ENCODE peak calls at places on chromosomes 7 and 10, in six cellular contexts. Y is left ventricle myocardium inferior, V is A549, U is endothelial cell of umbilical vein, P is astrocyte of the cerebellum, F is upper lobe of left lung. M is an unnamed sample.

GRCh38 chr10:7608001-7608400 is 58.8 kb downstream of the ITIH5 start:
- DNase-seq in P (no peak), V (no peak), U (no peak), F (no peak), Y (no peak), M (no peak)

GRCh38 chr7:54014765-54015164 is 527.4 kb upstream of the VSTM2A start:
- DNase-seq in F (no peak), U (no peak), V (no peak), Y (no peak), P (no peak), M (no peak)

GRCh38 chr10:90204131-90204955 is 503.0 kb downstream of the KIF20B start:
- DNase-seq in F (no peak), Y (no peak), P (no peak), U (no peak), V (no peak), M (no peak)

GRCh38 chr7:7820939-7821338 is 102.5 kb upstream of the RPA3 start:
- DNase-seq in V (no peak), Y (no peak), U (peak), F (no peak), P (no peak), M (no peak)

GRCh38 chr7:9488555-9488954 is 1055.1 kb downstream of the NXPH1 start:
- DNase-seq in Y (no peak), U (peak), P (peak), F (no peak), V (no peak), M (no peak)

GRCh38 chr7:138713191-138713590 is 12.0 kb upstream of the SVOPL start:
- DNase-seq in U (no peak), Y (no peak), F (no peak), P (no peak), V (no peak), M (no peak)

GRCh38 chr7:8042796-8043535 is 74.4 kb downstream of the GLCCI1 start:
- DNase-seq in V (no peak), U (no peak), F (no peak), Y (no peak), P (peak), M (no peak)

GRCh38 chr10:90871761-90872647 is at the start of gene RPP30:
- DNase-seq in V (peak), F (peak), Y (peak), P (peak), U (peak), M (peak)

GRCh38 chr10:51700228-51700835 is 937 bp upstream of the CSTF2T start:
- DNase-seq in F (peak), V (no peak), U (no peak), P (no peak), Y (no peak), M (no peak)

GRCh38 chr10:31757831-31758230 is 170.8 kb downstream of the ARHGAP12 start:
- DNase-seq in V (no peak), P (no peak), U (no peak), F (no peak), Y (no peak), M (no peak)

GRCh38 chr10:117541909-117542705 is 439 bp upstream of the EMX2 start:
- DNase-seq in F (no peak), V (peak), P (peak), Y (no peak), U (no peak), M (no peak)

GRCh38 chr10:117543999-117544728 is 1.6 kb downstream of the EMX2 start:
- DNase-seq in V (no peak), U (no peak), Y (no peak), P (no peak), F (no peak), M (no peak)

GRCh38 chr10:117544729-117545140 is 2.2 kb downstream of the EMX2 start:
- DNase-seq in P (no peak), U (no peak), V (no peak), F (no peak), Y (no peak), M (no peak)

GRCh38 chr10:117542706-117543244 is at the start of gene EMX2:
- DNase-seq in F (no peak), Y (no peak), V (no peak), P (no peak), U (no peak), M (no peak)

GRCh38 chr10:117543245-117543998 is 876 bp downstream of the EMX2 start:
- DNase-seq in V (no peak), F (no peak), P (no peak), Y (no peak), U (no peak), M (no peak)
- H3K4me3 ChIP-seq in V (peak), F (no peak), P (peak), Y (peak), U (no peak), M (peak)

GRCh38 chr7:45076946-45077345 is 11.8 kb downstream of the NACAD start:
- DNase-seq in Y (no peak), V (no peak), U (no peak), P (no peak), F (no peak), M (no peak)

GRCh38 chr7:45075871-45076796 is 12.6 kb downstream of the NACAD start:
- DNase-seq in U (no peak), V (no peak), F (no peak), Y (no peak), P (no peak), M (no peak)

GRCh38 chr7:45080265-45080957 is 8.4 kb downstream of the NACAD start:
- DNase-seq in U (no peak), V (peak), F (no peak), P (no peak), Y (no peak), M (no peak)

GRCh38 chr7:45077579-45077978 is 11.2 kb downstream of the NACAD start:
- DNase-seq in U (no peak), Y (no peak), P (no peak), F (no peak), V (no peak), M (no peak)

DNA sequence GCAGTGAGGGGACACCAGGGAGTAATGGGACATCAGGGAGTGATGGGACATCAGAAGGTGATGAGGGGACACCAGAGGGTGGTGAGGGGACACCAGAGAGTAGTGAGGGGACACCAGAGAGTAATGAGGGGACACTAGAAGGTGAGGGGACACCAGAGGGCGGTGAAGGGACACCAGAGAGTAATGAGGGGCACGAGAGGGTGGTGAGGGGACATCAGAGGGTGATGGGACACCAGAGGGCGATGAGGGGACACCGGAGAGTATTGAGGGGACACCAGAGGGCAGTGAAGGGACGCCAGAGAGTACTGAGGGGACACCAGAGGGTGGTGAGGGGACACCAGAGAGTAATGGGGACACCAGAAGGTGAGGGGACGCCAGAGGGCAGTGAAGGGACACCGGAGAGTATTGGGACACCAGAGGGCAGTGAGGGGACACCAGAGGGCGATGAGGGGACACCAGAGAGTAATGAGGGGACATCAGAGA is 10.5 kb downstream of the NACAD start:
- DNase-seq in Y (no peak), V (no peak), U (no peak), P (no peak), F (no peak), M (no peak)
- TF ChIP-seq CTCF in Y (no peak), V (no peak), U (no peak), P (no peak), F (no peak), M (no peak)

DNA sequence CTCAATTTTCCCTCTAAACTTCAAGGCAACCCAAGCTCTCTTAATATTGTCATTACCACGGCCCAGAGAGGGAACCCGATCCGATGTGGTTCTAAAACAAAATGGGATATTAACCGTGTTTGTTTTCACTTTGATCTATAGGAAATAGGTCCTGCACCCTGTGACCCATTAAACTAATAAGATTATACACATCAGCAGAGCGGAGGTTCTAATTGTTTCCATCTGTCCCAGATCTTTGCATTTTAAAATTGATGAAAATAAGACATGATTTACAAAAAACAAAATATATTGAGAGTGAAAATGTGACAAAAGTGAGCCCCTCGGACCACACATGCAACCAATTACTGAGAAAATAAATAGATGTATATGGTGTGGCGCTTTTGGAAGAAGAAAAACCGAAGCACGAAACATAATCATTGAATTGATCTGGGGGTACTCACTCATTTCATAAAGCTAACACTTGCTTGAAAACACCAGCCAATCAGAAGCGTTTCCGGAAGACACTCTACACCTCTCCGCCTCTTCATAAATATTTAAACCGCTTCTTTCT is 290.2 kb upstream of the NFE2L3 start:
- DNase-seq in U (no peak), V (no peak), F (no peak), Y (no peak), P (no peak), M (no peak)
- H3K4me3 ChIP-seq in U (peak), V (peak), F (no peak), Y (peak), P (no peak), M (no peak)

DNA sequence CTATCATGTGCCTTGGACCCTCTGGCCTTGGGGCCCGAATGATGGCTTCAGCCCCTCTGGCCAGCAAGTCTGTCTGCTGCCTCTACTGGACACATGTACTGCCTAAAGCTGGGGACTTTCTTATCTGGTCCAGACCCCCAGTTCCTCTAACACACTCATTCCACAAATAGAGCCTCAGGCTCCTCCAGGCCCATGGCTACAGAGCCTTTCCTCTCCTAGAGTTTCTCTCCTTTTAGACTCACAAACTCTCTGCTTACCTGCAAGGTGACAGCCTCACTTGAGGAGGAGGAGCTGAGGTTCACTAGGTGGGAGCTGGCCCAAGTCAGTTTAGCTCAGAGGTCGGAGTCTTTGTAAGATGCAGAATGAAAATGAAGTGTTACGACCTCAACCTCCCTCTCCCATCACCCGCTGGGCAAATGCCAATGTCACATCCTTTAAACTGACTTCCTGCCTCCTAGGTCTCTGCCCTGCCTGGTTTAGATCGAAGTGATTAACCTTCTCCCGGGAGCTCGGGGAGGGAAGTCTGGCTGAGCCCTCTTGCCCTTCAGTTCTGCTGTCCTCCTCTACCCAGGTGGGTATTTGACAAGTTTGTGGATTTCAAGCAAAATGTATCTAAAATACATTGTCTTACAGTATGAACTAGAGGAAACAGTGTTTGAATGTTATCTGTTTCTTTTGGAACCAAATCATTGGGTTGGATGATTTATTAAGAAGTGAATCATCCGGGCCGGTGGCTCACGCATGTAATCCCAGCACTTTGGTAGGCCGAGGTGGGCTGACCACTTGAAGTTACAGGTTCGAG is 71.8 kb upstream of the TNS3 start:
- DNase-seq in P (no peak), Y (no peak), U (peak), F (no peak), V (peak), M (no peak)
- TF ChIP-seq CTCF in P (peak), Y (no peak), U (no peak), F (no peak), V (no peak), M (no peak)

DNA sequence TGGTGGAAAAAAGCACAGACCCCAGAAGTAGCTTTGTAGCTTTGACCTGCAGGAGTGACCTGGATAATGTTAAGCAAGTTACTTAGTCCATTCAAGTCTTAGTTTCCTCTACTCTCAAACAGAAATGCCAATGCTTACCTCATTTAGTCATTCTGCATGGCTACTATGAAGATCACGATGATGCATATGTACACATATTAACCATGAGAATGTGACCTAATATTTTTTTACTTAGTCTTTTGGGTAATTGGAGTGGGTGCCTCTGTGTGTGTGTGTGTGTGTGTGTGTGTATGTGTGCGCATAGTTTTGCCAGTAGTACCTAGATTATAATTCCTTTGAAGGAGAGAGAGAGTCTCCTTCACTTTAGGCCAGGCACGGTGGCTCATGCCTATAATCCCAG is 95.8 kb downstream of the NRP1 start:
- DNase-seq in U (no peak), Y (no peak), F (no peak), V (peak), P (no peak), M (no peak)
- H3K4me3 ChIP-seq in U (no peak), Y (no peak), F (no peak), V (peak), P (no peak), M (no peak)

DNA sequence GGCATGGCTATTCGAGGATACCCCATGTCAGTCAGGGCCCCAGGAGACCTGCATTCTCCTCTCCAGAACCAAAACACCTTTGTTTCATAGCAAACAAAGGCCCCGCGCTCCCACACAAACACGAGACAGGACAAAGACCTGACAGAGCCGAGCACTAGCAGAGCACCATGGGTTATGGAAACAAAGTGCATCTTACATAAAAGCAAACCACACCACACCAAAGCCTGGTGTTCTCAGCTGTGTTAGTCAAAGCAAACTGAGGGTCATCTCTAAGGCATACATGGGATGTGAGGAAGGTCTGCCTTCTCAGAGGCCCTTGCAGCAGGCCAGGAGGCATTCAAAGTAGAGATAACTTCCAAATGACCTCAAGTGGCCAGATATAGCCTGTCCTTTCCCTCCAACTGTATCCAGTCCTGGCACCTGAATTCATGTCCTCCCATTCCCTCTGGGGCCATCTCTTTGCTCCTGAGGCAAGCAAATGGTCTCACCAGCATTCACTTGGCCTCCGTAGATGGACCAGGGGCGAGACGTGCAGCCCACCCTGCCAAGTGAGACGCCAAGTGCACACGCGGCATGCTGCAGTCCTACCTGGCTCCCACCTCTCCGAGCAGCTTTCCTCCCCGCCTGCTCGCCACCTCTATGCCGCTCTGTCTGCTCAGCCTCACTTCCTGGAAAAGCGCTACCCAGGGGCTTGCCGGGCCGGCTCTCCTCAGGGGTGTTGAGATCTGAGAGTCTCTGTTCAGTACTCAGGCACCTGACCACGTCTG is 45.3 kb upstream of the PDLIM1 start:
- DNase-seq in F (no peak), U (no peak), Y (no peak), V (no peak), P (no peak), M (no peak)
- TF ChIP-seq CTCF in F (no peak), U (no peak), Y (no peak), V (no peak), P (no peak), M (no peak)

GRCh38 chr7:150450491-150450992 is at the start of gene GIMAP8:
- DNase-seq in V (no peak), Y (peak), F (peak), U (peak), P (no peak), M (peak)
- H3K4me3 ChIP-seq in V (no peak), Y (peak), F (peak), U (peak), P (no peak), M (peak)

DNA sequence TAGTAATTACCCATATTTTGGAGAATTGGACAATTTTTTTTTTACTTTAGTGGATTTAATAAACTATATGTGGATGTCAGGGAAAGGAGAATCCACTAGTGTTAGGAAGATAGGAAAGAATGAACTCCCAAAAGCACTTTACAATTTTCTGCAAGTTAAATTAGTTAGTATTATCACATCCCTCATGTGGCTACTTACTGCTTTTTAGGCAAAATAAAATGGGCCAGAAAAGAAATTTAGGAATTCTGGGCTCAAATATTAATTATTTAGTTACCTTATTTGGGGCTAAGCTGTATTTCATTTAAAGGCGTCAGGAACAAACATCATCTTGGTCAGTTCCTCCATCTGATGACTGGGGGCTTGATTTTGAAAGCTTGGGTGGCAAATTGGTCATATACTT is 4.8 kb upstream of the CUX1 start:
- DNase-seq in Y (no peak), P (no peak), F (no peak), V (no peak), U (no peak), M (no peak)
- TF ChIP-seq CTCF in Y (no peak), P (no peak), F (no peak), V (no peak), U (no peak), M (no peak)

GRCh38 chr7:101912711-101913110 is 95.3 kb downstream of the CUX1 start:
- DNase-seq in F (no peak), U (no peak), V (no peak), Y (no peak), P (no peak), M (no peak)

GRCh38 chr7:101915000-101915399 is 97.6 kb downstream of the CUX1 start:
- DNase-seq in Y (peak), U (no peak), V (no peak), P (no peak), F (no peak), M (no peak)

GRCh38 chr7:101911800-101912705 is 94.6 kb downstream of the CUX1 start:
- DNase-seq in V (no peak), U (no peak), P (no peak), Y (peak), F (peak), M (no peak)

GRCh38 chr7:101913876-101914275 is 96.5 kb downstream of the CUX1 start:
- DNase-seq in P (no peak), V (no peak), Y (no peak), F (no peak), U (no peak), M (no peak)

GRCh38 chr7:101913247-101913721 is 95.9 kb downstream of the CUX1 start:
- DNase-seq in P (no peak), U (no peak), F (no peak), Y (no peak), V (no peak), M (no peak)
- H3K4me3 ChIP-seq in P (no peak), U (no peak), F (no peak), Y (peak), V (no peak), M (no peak)